ENCODE peak calls at places on chromosomes 4 and X, in eight cellular contexts. V is A549; Q is putamen; F is HS-5; T is activated CD8-positive, alpha-beta memory T cell treated with anti-CD3 and anti-CD28 coated beads for 4 hours; U is T-helper 1 cell; A is stimulated activated CD4-positive, alpha-beta T cell treated with anti-CD3 and anti-CD28 coated beads, Interleukin-1b, Interleukin-23, amount 100 ng/mL, for 24 hours; Y is H1. I is an unnamed sample.

GRCh38 chr4:8392591-8393190 is 47.8 kb downstream of the ACOX3 start:
- DNase-seq in V (no peak), Q (no peak), F (no peak), T (no peak), U (no peak), A (no peak), Y (no peak), I (no peak)

GRCh38 chr4:86961605-86962295 is 26.9 kb downstream of the AFF1 start:
- DNase-seq in V (no peak), Q (no peak), F (no peak), T (no peak), U (no peak), A (no peak), Y (no peak), I (no peak)

GRCh38 chr4:89469930-89470375 is 162.4 kb upstream of the GPRIN3 start:
- DNase-seq in V (no peak), Q (no peak), F (peak), T (no peak), U (no peak), A (peak), Y (no peak), I (no peak)

GRCh38 chr4:140095694-140096482 is 58.1 kb downstream of the MAML3 start:
- DNase-seq in V (peak), Q (peak), F (peak), T (peak), U (no peak), A (peak), Y (no peak), I (no peak)

GRCh38 chr4:163681208-163681821 is 186.8 kb downstream of the TMA16 start:
- DNase-seq in V (no peak), Q (no peak), F (no peak), T (no peak), U (no peak), A (no peak), Y (no peak), I (peak)

GRCh38 chr4:92198711-92199110 is 105.1 kb upstream of the GRID2 start:
- DNase-seq in V (no peak), Q (no peak), F (peak), T (no peak), U (no peak), A (no peak), Y (no peak), I (no peak)

GRCh38 chr4:189409158-189409557 is 531.5 kb upstream of the FRG1 start:
- DNase-seq in V (no peak), Q (peak), F (no peak), T (no peak), U (no peak), A (no peak), Y (no peak), I (no peak)

GRCh38 chr4:182932651-182933050 is 15.5 kb upstream of the DCTD start:
- DNase-seq in V (no peak), Q (no peak), F (no peak), T (no peak), U (no peak), A (no peak), Y (no peak), I (no peak)

GRCh38 chrX:57951666-57952319 is 41.5 kb upstream of the ZXDA start:
- DNase-seq in V (no peak), Q (no peak), F (no peak), T (no peak), U (no peak), A (no peak), Y (no peak), I (no peak)

GRCh38 chr4:52709155-52709554 is 42.1 kb downstream of the ERVMER34-1 start:
- DNase-seq in V (no peak), Q (no peak), F (no peak), T (no peak), U (no peak), A (no peak), Y (no peak), I (no peak)

GRCh38 chr4:185700048-185700447 is 111.9 kb downstream of the SORBS2 start:
- DNase-seq in V (no peak), Q (no peak), F (no peak), T (no peak), U (no peak), A (no peak), Y (no peak), I (no peak)

GRCh38 chr4:74018116-74018515 is 19.6 kb upstream of the CXCL5 start:
- DNase-seq in V (no peak), Q (no peak), F (no peak), T (no peak), U (no peak), A (no peak), Y (no peak), I (no peak)

GRCh38 chrX:112759512-112759911 is 79.8 kb upstream of the LHFPL1 start:
- DNase-seq in V (no peak), Q (no peak), F (no peak), T (no peak), U (no peak), A (no peak), Y (no peak), I (no peak)

GRCh38 chr4:2928242-2929155 is 34.7 kb downstream of the NOP14 start:
- DNase-seq in V (no peak), Q (no peak), F (no peak), T (no peak), U (no peak), A (no peak), Y (no peak), I (no peak)

GRCh38 chr4:94548571-94548970 is 96.8 kb downstream of the PDLIM5 start:
- DNase-seq in V (peak), Q (no peak), F (peak), T (no peak), U (no peak), A (no peak), Y (no peak), I (no peak)

GRCh38 chrX:149510386-149510785 is 5.3 kb upstream of the IDS start:
- DNase-seq in V (no peak), Q (no peak), F (no peak), T (no peak), U (no peak), A (no peak), Y (no peak), I (no peak)

GRCh38 chr4:2786794-2787229 is 6.1 kb upstream of the SH3BP2 start:
- DNase-seq in V (no peak), Q (no peak), F (no peak), T (no peak), U (no peak), A (no peak), Y (no peak), I (no peak)

GRCh38 chr4:123874044-123874443 is 477.4 kb downstream of the SPRY1 start:
- DNase-seq in V (no peak), Q (no peak), F (no peak), T (no peak), U (no peak), A (no peak), Y (no peak), I (no peak)

GRCh38 chr4:61468091-61468720 is 268.1 kb downstream of the ADGRL3 start:
- DNase-seq in V (no peak), Q (no peak), F (peak), T (no peak), U (no peak), A (no peak), Y (no peak), I (no peak)

GRCh38 chr4:143402776-143403550 is 66.3 kb downstream of the GAB1 start:
- DNase-seq in V (no peak), Q (peak), F (no peak), T (no peak), U (no peak), A (no peak), Y (no peak), I (no peak)

GRCh38 chrX:42028113-42028512 is 104.8 kb upstream of the CASK start:
- DNase-seq in V (no peak), Q (no peak), F (no peak), T (no peak), U (no peak), A (no peak), Y (no peak), I (no peak)

GRCh38 chr4:76526585-76526990 is 91.6 kb downstream of the SHROOM3 start:
- DNase-seq in V (no peak), Q (no peak), F (no peak), T (no peak), U (no peak), A (no peak), Y (no peak), I (no peak)

GRCh38 chr4:153643406-153644016 is 40.6 kb upstream of the TLR2 start:
- DNase-seq in V (peak), Q (no peak), F (no peak), T (no peak), U (no peak), A (no peak), Y (no peak), I (no peak)

GRCh38 chrX:108199691-108200090 is 108.1 kb downstream of the ATG4A start:
- DNase-seq in V (peak), Q (no peak), F (no peak), T (no peak), U (no peak), A (no peak), Y (no peak), I (no peak)

GRCh38 chr4:121736735-121737351 is 28.1 kb downstream of the SMIM43 start:
- DNase-seq in V (peak), Q (peak), F (no peak), T (no peak), U (no peak), A (no peak), Y (no peak), I (no peak)

GRCh38 chr4:168891086-168891485 is 119.0 kb downstream of the CBR4 start:
- DNase-seq in V (no peak), Q (no peak), F (no peak), T (no peak), U (no peak), A (no peak), Y (no peak), I (no peak)

GRCh38 chr4:139704915-139705485 is 39.4 kb downstream of the MGST2 start:
- DNase-seq in V (peak), Q (no peak), F (no peak), T (no peak), U (no peak), A (no peak), Y (no peak), I (no peak)

GRCh38 chrX:153800177-153800722 is 5.8 kb downstream of the SSR4 start:
- DNase-seq in V (no peak), Q (no peak), F (no peak), T (no peak), U (no peak), A (no peak), Y (no peak), I (no peak)

GRCh38 chr4:74032064-74032463 is 6.4 kb downstream of the CXCL3 start:
- DNase-seq in V (no peak), Q (no peak), F (no peak), T (no peak), U (no peak), A (no peak), Y (no peak), I (no peak)

GRCh38 chr4:88613417-88613875 is 21.2 kb downstream of the HERC3 start:
- DNase-seq in V (no peak), Q (no peak), F (no peak), T (no peak), U (no peak), A (no peak), Y (no peak), I (no peak)

GRCh38 chr4:156280726-156281125 is 327.1 kb upstream of the CTSO start:
- DNase-seq in V (no peak), Q (no peak), F (no peak), T (no peak), U (no peak), A (no peak), Y (no peak), I (no peak)

GRCh38 chrX:4668802-4669536 is 955.5 kb upstream of the PRKX start:
- DNase-seq in V (no peak), Q (no peak), F (no peak), T (no peak), U (no peak), A (no peak), Y (no peak), I (no peak)

GRCh38 chrX:86263526-86263925 is 115.3 kb downstream of the DACH2 start:
- DNase-seq in V (no peak), Q (no peak), F (no peak), T (no peak), U (no peak), A (no peak), Y (peak), I (peak)